ENCODE peak calls at places on chromosomes 13 and 19, in six cellular contexts. V, A, I, K, Q and C are unnamed samples.
A peak's percentile ranks its signal among the peaks of the same experiment; 100 is the strongest.

GRCh38 chr13:46057251-46058015 is 4.9 kb upstream of the ZC3H13 start:
- DNase-seq in Q (no peak), A (no peak), K (no peak), V (no peak), I (no peak), C (peak; percentile 18)

GRCh38 chr13:44306401-44307192 is 67.0 kb upstream of the SERP2 start:
- DNase-seq in Q (no peak), I (no peak), A (no peak), K (no peak), V (peak; percentile 36), C (peak; percentile 99)

GRCh38 chr13:106496072-106496997 is 39.1 kb downstream of the EFNB2 start:
- DNase-seq in I (no peak), A (no peak), Q (no peak), K (no peak), V (no peak), C (no peak)

GRCh38 chr13:45658586-45659235 is 43.2 kb upstream of the ERICH6B start:
- DNase-seq in I (no peak), V (no peak), A (no peak), K (no peak), Q (no peak), C (peak; percentile 62)

GRCh38 chr13:75603038-75603437 is 33.1 kb upstream of the LMO7 start:
- DNase-seq in Q (no peak), V (no peak), A (no peak), I (no peak), K (no peak), C (no peak)

GRCh38 chr13:75480691-75481175 is 1.2 kb downstream of the TBC1D4 start:
- DNase-seq in Q (no peak), K (no peak), V (peak; percentile 5), A (peak; percentile 53), I (peak; percentile 10), C (peak; percentile 37)

GRCh38 chr13:111656439-111656838 is 336.0 kb downstream of the TEX29 start:
- DNase-seq in K (no peak), Q (no peak), A (no peak), I (no peak), V (no peak), C (no peak)

GRCh38 chr19:16266586-16266942 is 58.1 kb upstream of the KLF2 start:
- DNase-seq in I (no peak), Q (no peak), A (no peak), K (no peak), V (no peak), C (no peak)

GRCh38 chr13:41274881-41275280 is 11.5 kb upstream of the MTRF1 start:
- DNase-seq in V (no peak), A (no peak), I (no peak), Q (no peak), K (no peak), C (peak; percentile 32)

GRCh38 chr13:41700790-41701310 is 243.5 kb downstream of the RGCC start:
- DNase-seq in K (no peak), V (no peak), I (no peak), Q (no peak), A (no peak), C (peak; percentile 66)

GRCh38 chr13:44932850-44933251 is 56.4 kb downstream of the NUFIP1 start:
- DNase-seq in Q (no peak), I (no peak), V (no peak), K (no peak), A (no peak), C (peak; percentile 49)

GRCh38 chr13:42279080-42279479 is 7.1 kb downstream of the AKAP11 start:
- DNase-seq in V (no peak), K (no peak), A (no peak), Q (no peak), I (no peak), C (no peak)

GRCh38 chr19:2097330-2098327 is 914 bp downstream of the IZUMO4 start:
- DNase-seq in A (no peak), K (no peak), Q (no peak), I (no peak), V (no peak), C (no peak)

GRCh38 chr19:29683009-29683408 is 17.7 kb downstream of the PLEKHF1 start:
- DNase-seq in I (no peak), A (peak; percentile 15), V (no peak), Q (no peak), K (no peak), C (no peak)

GRCh38 chr19:13761423-13761822 is 2.9 kb upstream of the MRI1 start:
- DNase-seq in K (no peak), V (peak; percentile 23), I (no peak), Q (no peak), A (no peak), C (no peak)

GRCh38 chr19:19224852-19225494 is 13.2 kb downstream of the NCAN start:
- DNase-seq in K (peak; percentile 73), A (peak; percentile 78), Q (no peak), I (peak; percentile 96), V (peak; percentile 92), C (peak; percentile 44)

GRCh38 chr13:49098198-49098597 is 121.9 kb upstream of the MLNR start:
- DNase-seq in Q (no peak), V (no peak), I (no peak), A (no peak), K (no peak), C (peak; percentile 99)

GRCh38 chr13:45521292-45521691 is 56.6 kb downstream of the COG3 start:
- DNase-seq in K (no peak), V (no peak), A (no peak), I (no peak), Q (no peak), C (peak; percentile 86)

GRCh38 chr13:88042489-88042888 is 371.3 kb downstream of the SLITRK5 start:
- DNase-seq in Q (no peak), V (no peak), K (no peak), A (no peak), I (no peak), C (no peak)

GRCh38 chr13:108494991-108495661 is 134.3 kb upstream of the MYO16 start:
- DNase-seq in K (no peak), V (no peak), I (no peak), A (no peak), Q (no peak), C (no peak)

GRCh38 chr13:97015661-97016350 is 21.5 kb upstream of the OXGR1 start:
- DNase-seq in Q (no peak), I (no peak), A (no peak), V (no peak), K (no peak), C (no peak)

GRCh38 chr19:35346193-35347052 is 1.3 kb upstream of the FFAR1 start:
- DNase-seq in I (no peak), K (no peak), V (no peak), A (peak; percentile 16), Q (peak; percentile 74), C (no peak)

GRCh38 chr19:989381-990081 is 5.4 kb downstream of the WDR18 start:
- DNase-seq in I (no peak), V (no peak), Q (no peak), A (no peak), K (no peak), C (no peak)

GRCh38 chr13:113502686-113503085 is 12.2 kb upstream of the DCUN1D2 start:
- DNase-seq in K (no peak), V (no peak), I (no peak), Q (no peak), A (no peak), C (no peak)

GRCh38 chr19:36837902-36838783 is at the start of gene ZNF790:
- DNase-seq in A (peak; percentile 89), I (peak; percentile 26), K (no peak), V (peak; percentile 26), Q (peak; percentile 53), C (peak; percentile 89)
- TF ChIP-seq POLR2A in A (peak; percentile 61), I (peak; percentile 48), K (peak; percentile 53), V (peak; percentile 13), Q (peak; percentile 82), C (peak; percentile 48)

DNA sequence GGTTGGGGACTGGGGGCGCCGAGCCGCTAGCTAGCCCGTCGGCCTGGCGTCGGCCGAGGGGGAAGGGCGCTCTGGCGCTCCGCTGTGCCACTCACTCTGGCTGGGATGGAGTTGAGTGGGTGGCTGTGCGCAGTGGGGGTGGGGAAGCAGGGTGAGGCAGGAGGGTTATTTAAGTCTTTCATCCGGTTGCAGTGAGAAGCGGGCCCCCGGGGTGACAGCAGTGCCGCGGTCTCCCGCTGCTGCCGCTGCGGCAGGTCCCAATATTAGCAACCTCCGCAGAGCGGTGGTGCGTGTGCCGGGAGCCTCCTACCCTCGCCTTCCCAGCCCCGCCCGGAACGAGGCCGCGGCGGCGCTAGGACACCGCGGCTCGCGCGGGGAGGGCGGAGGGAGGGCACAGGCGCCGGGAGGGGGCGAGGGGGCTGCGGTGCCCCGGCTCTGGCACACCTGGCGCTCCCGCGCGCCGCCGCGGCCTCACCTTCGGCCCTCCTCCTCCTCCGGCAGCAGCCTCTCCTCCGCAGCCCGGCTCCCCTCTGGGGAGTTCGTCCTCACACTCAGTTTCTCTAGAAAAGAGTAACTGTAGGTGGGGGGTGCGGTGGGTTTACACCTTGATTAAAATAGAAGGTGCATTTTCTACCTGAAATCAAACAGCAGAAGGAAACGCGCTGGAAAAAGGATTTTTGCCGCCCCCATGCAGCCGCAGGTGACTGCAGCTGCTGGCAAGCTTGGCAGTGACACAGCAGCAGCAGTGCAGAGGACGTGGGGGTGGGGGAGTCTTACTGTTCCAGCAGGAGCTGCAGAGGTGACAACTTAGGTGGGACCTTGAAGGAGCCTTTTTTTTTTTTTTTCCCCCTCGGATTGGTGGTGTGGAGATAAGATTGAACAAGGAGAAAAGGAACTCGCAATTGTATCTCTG is 4.5 kb downstream of the FGF9 start:
- DNase-seq in I (no peak), Q (no peak), V (no peak), A (no peak), K (no peak), C (no peak)
- TF ChIP-seq RFX5 in I (no peak), Q (no peak), V (no peak), A (no peak), K (no peak), C (no peak)

GRCh38 chr19:38929929-38930775 is at the start of gene SARS2:
- DNase-seq in I (peak; percentile 98), K (peak; percentile 95), A (peak; percentile 89), V (peak; percentile 98), Q (peak; percentile 79), C (peak; percentile 92)
- TF ChIP-seq POLR2A in I (peak; percentile 96), K (peak; percentile 99), A (peak; percentile 97), V (no peak), Q (peak; percentile 86), C (peak; percentile 84)

GRCh38 chr19:18020212-18021067 is 12.5 kb downstream of the ARRDC2 start:
- DNase-seq in V (no peak), I (no peak), K (no peak), A (peak; percentile 51), Q (no peak), C (peak; percentile 49)
- TF ChIP-seq RFX5 in V (no peak), I (no peak), K (no peak), A (no peak), Q (no peak), C (no peak)

DNA sequence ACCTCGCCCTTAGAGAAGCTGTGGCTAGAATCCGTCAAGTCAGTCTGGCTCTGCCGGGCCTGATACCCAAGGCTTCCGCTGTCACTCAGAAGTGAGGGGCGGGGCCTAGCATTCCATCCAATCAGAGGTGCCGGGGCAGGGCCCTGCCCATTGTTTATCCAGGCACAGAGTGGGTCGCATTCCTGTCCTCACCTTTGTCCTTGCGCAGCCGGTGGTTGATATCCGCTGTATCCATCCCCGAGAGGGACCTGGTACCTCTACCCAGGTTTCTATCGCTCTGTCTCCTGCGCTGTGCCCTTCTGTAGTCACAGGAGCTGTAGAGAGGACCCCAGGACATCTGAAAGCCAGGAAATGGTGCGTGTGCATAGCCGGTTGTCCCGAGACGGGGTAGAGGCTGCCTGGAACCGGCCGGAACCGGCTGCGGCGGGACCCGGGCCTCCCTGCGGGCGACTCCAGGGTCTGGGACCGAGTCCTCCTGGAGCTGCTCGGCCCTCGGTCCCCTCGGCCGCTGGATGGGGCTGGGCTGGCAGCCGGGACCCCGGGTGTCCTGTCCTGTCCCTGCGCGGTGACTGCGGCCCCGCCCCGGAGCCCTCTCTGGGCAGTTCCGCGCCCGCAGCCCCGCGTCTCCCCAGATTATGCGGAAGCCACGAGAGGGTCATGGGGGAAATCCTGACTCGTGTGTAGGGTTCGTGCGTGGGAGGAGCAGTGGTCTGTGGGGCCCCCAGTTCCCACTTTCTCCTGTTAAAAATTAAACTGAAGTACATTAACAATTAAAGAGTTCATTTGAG is at the start of gene ZNF763:
- DNase-seq in V (no peak), I (peak; percentile 19), A (peak; percentile 60), Q (peak; percentile 79), K (peak; percentile 89), C (peak; percentile 75)
- TF ChIP-seq POLR2A in V (no peak), I (no peak), A (no peak), Q (peak; percentile 82), K (peak; percentile 91), C (peak; percentile 21)